ENCODE peak calls at places on chromosomes 11 and 22, in ten cellular contexts. Q is H4, L is coronary artery, A is NCI-H1417, Y is astrocyte, S is activated T-cell treated with anti-CD3 and anti-CD28 coated beads for 4 hours, O is neural crest cell, B is DMS79, J is GM23248, T is OCI-M1. P is an unnamed sample.

GRCh38 chr11:102495161-102496042 is 35.1 kb downstream of the MMP7 start:
- DNase-seq in S (peak), A (peak), T (peak), B (peak), J (peak), Y (peak), O (peak), L (no peak), Q (peak), P (peak)

GRCh38 chr11:120759046-120759445 is 247.5 kb downstream of the GRIK4 start:
- DNase-seq in Y (no peak), S (no peak), L (no peak), O (no peak), B (no peak), Q (no peak), A (no peak), J (no peak), T (no peak), P (no peak)

GRCh38 chr22:38080847-38081635 is 2.9 kb downstream of the SLC16A8 start:
- DNase-seq in J (peak), A (no peak), T (no peak), B (no peak), L (no peak), S (no peak), Q (no peak), Y (peak), O (no peak), P (peak)

GRCh38 chr22:47247609-47248240 is 485.3 kb downstream of the TBC1D22A start:
- DNase-seq in S (no peak), B (no peak), L (no peak), O (no peak), A (no peak), J (no peak), T (no peak), Y (no peak), Q (no peak), P (no peak)

GRCh38 chr11:72684236-72684912 is 10.2 kb upstream of the PDE2A start:
- DNase-seq in T (peak), Q (peak), O (peak), L (peak), B (no peak), S (peak), J (peak), A (peak), Y (peak), P (peak)

GRCh38 chr11:69572233-69572860 is 68.6 kb upstream of the CCND1 start:
- DNase-seq in B (no peak), O (no peak), J (no peak), A (no peak), L (peak), Y (no peak), T (no peak), Q (no peak), S (no peak), P (no peak)

GRCh38 chr11:68135161-68135560 is 14.0 kb upstream of the CHKA start:
- DNase-seq in J (no peak), S (no peak), B (no peak), L (peak), T (no peak), Q (no peak), Y (no peak), O (no peak), A (no peak), P (no peak)

GRCh38 chr11:567629-568258 is 7.0 kb downstream of the RASSF7 start:
- DNase-seq in T (no peak), J (peak), Y (no peak), O (no peak), S (no peak), B (no peak), A (no peak), L (no peak), Q (no peak), P (no peak)

GRCh38 chr22:20015971-20016733 is 471 bp downstream of the ARVCF start:
- DNase-seq in S (no peak), O (peak), J (peak), A (no peak), B (no peak), L (no peak), T (peak), Q (no peak), Y (no peak), P (no peak)

GRCh38 chr11:65637794-65638317 is at the start of gene SIPA1:
- DNase-seq in B (peak), S (peak), T (peak), Y (peak), Q (peak), O (peak), J (peak), A (peak), L (peak), P (peak)

GRCh38 chr11:123532131-123532530 is 102.1 kb downstream of the GRAMD1B start:
- DNase-seq in O (no peak), Q (peak), B (no peak), S (no peak), Y (no peak), J (no peak), T (no peak), A (no peak), L (no peak), P (no peak)

GRCh38 chr11:11963842-11964773 is 44.3 kb downstream of the DKK3 start:
- DNase-seq in O (no peak), J (no peak), L (no peak), Y (no peak), S (no peak), Q (no peak), B (no peak), T (no peak), A (no peak), P (no peak)

GRCh38 chr11:67056267-67056639 is 394 bp upstream of the RHOD start:
- DNase-seq in O (no peak), J (no peak), Q (no peak), T (no peak), S (no peak), A (no peak), L (no peak), B (no peak), Y (no peak), P (no peak)

GRCh38 chr22:45470871-45471270 is 31.8 kb upstream of the FBLN1 start:
- DNase-seq in O (no peak), T (no peak), Q (no peak), Y (no peak), L (no peak), A (no peak), B (no peak), J (no peak), S (no peak), P (no peak)

GRCh38 chr22:45125198-45125597 is 38.5 kb upstream of the NUP50 start:
- DNase-seq in O (no peak), Y (peak), A (no peak), J (peak), L (no peak), B (no peak), Q (no peak), S (no peak), T (no peak), P (peak)

GRCh38 chr11:34165786-34166557 is 60.5 kb downstream of the NAT10 start:
- DNase-seq in Q (no peak), B (no peak), L (no peak), Y (no peak), S (no peak), J (peak), A (no peak), T (no peak), O (no peak), P (no peak)

GRCh38 chr11:35260342-35260985 is 121.5 kb downstream of the CD44 start:
- DNase-seq in A (no peak), T (no peak), L (no peak), Y (peak), O (no peak), J (peak), Q (peak), S (no peak), B (peak), P (peak)

GRCh38 chr22:32517488-32517887 is 42.9 kb downstream of the FBXO7 start:
- DNase-seq in J (no peak), L (no peak), B (no peak), S (no peak), Y (no peak), O (no peak), T (no peak), A (no peak), Q (no peak), P (no peak)

GRCh38 chr11:65787649-65788622 is 1.1 kb downstream of the OVOL1 start:
- DNase-seq in L (no peak), J (peak), O (no peak), Y (no peak), T (no peak), B (no peak), S (no peak), A (no peak), Q (no peak), P (no peak)

P was measured in amniotic epithelial cell.